ENCODE peak calls at places on chromosomes 11 and 22, in seven cellular contexts. D is sigmoid colon, C is PC-9, L is tibial nerve, B is lower lobe of right lung, U is fibroblast of lung, O is dorsolateral prefrontal cortex. Z is an unnamed sample.
A peak's percentile ranks its signal among the peaks of the same experiment; 100 is the strongest.

GRCh38 chr11:97751952-97752351 is 1268.8 kb upstream of the CNTN5 start:
- DNase-seq in D (no peak), C (no peak), L (no peak), B (no peak), U (no peak), O (no peak), Z (no peak)

GRCh38 chr11:78796956-78797355 is 222.3 kb upstream of the NARS2 start:
- DNase-seq in D (no peak), C (peak; percentile 43), L (no peak), B (no peak), U (peak; percentile 96), O (no peak), Z (no peak)

GRCh38 chr11:47216141-47216798 is 1.5 kb downstream of the DDB2 start:
- DNase-seq in D (no peak), C (peak; percentile 94), L (peak; percentile 23), B (no peak), U (peak; percentile 92), O (no peak), Z (no peak)

GRCh38 chr22:44459041-44459440 is 39.0 kb downstream of the RTL6 start:
- DNase-seq in D (no peak), C (peak; percentile 10), L (no peak), B (no peak), U (no peak), O (no peak), Z (no peak)

GRCh38 chr11:18611196-18611595 is 11.6 kb downstream of the MISFA start:
- DNase-seq in D (no peak), C (no peak), L (no peak), B (no peak), U (peak; percentile 20), O (no peak), Z (no peak)

GRCh38 chr11:34250732-34251639 is 106.8 kb downstream of the ABTB2 start:
- DNase-seq in D (no peak), C (peak; percentile 89), L (peak; percentile 22), B (peak; percentile 67), U (peak; percentile 52), O (no peak), Z (peak; percentile 53)

GRCh38 chr11:13104619-13105236 is 95.6 kb downstream of the RASSF10 start:
- DNase-seq in D (no peak), C (no peak), L (no peak), B (no peak), U (no peak), O (no peak), Z (no peak)

GRCh38 chr11:66328036-66328306 is 8.3 kb downstream of the RIN1 start:
- DNase-seq in D (no peak), C (no peak), L (no peak), B (no peak), U (no peak), O (no peak), Z (no peak)

GRCh38 chr22:24587251-24587650 is 5.6 kb downstream of the LRRC75B start:
- DNase-seq in D (no peak), C (no peak), L (no peak), B (no peak), U (no peak), O (no peak), Z (no peak)

GRCh38 chr22:36435516-36436415 is 45.7 kb downstream of the TXN2 start:
- DNase-seq in D (no peak), C (peak; percentile 56), L (no peak), B (peak; percentile 61), U (no peak), O (no peak), Z (no peak)

GRCh38 chr11:90774727-90775572 is 552.1 kb upstream of the CHORDC1 start:
- DNase-seq in D (no peak), C (no peak), L (no peak), B (no peak), U (no peak), O (no peak), Z (peak; percentile 75)

GRCh38 chr22:37483594-37484114 is 2.5 kb downstream of the MFNG start:
- DNase-seq in D (no peak), C (no peak), L (no peak), B (no peak), U (peak; percentile 6), O (no peak), Z (no peak)

GRCh38 chr11:118120793-118121192 is 31.8 kb downstream of the SCN4B start:
- DNase-seq in D (no peak), C (no peak), L (no peak), B (no peak), U (no peak), O (no peak), Z (no peak)

GRCh38 chr11:118114266-118114665 is 27.5 kb upstream of the SMIM35 start:
- DNase-seq in D (no peak), C (no peak), L (no peak), B (no peak), U (no peak), O (no peak), Z (peak; percentile 34)

GRCh38 chr11:118113031-118113430 is 26.3 kb upstream of the SMIM35 start:
- DNase-seq in D (no peak), C (no peak), L (no peak), B (no peak), U (no peak), O (no peak), Z (peak; percentile 24)

GRCh38 chr11:118115048-118115447 is 28.3 kb upstream of the SMIM35 start:
- DNase-seq in D (no peak), C (no peak), L (no peak), B (no peak), U (no peak), O (no peak), Z (no peak)

DNA sequence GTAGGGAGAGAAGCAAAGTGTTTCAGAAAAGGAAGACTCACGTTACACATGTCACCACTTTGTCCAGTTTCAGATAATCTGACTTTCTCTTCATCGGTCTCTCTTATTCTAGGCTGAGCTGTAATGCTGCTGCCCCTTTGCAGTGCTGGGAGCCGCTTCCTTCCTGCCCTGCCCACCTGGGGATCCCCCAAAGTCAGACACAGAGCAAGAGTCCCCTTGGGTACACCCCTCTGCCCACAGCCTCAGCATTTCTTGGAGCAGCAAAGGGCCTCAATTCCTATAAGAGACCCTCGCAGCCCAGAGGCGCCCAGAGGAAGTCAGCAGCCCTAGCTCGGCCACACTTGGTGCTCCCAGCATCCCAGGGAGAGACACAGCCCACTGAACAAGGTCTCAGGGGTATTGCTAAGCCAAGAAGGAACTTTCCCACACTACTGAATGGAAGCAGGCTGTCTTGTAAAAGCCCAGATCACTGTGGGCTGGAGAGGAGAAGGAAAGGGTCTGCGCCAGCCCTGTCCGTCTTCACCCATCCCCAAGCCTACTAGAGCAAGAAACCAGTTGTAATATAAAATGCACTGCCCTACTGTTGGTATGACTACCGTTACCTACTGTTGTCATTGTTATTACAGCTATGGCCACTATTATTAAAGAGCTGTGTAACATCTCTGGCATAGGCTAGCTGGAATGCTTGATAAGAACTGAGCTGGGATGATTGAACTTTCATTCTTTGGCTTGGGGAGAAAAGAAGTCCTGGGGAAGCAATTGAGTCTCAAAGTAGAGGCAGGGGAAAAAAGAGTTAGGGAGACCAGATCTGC is 31.2 kb upstream of the SMIM35 start:
- DNase-seq in D (no peak), C (no peak), L (no peak), B (no peak), U (no peak), O (no peak), Z (peak; percentile 51)
- TF ChIP-seq CTCF in D (no peak), C (no peak), L (no peak), B (no peak), U (no peak), O (no peak), Z (no peak)

GRCh38 chr11:96016978-96017502 is 93.1 kb upstream of the MTMR2 start:
- DNase-seq in D (no peak), C (no peak), L (no peak), B (no peak), U (no peak), O (no peak), Z (no peak)
- TF ChIP-seq CTCF in D (no peak), C (no peak), L (no peak), B (no peak), U (no peak), O (no peak), Z (no peak)

GRCh38 chr22:18968011-18968749 is 32.1 kb upstream of the PRODH start:
- DNase-seq in D (no peak), C (no peak), L (no peak), B (peak; percentile 52), U (no peak), O (no peak), Z (peak; percentile 94)
- TF ChIP-seq CTCF in D (no peak), C (no peak), L (no peak), B (no peak), U (no peak), O (no peak), Z (no peak)

GRCh38 chr11:76836613-76837291 is 24.0 kb upstream of the ACER3 start:
- DNase-seq in D (no peak), C (no peak), L (no peak), B (no peak), U (no peak), O (no peak), Z (no peak)
- TF ChIP-seq CTCF in D (no peak), C (no peak), L (no peak), B (no peak), U (peak; percentile 12), O (no peak), Z (no peak)